ENCODE peak calls at places on chromosome 15, in nine cellular contexts. C, V, P, Q, G, W, J, B and K are unnamed samples.

GRCh38 chr15:24857777-24858176 is 97.0 kb upstream of the SNRPN start:
- DNase-seq in J (no peak), C (no peak), P (no peak), B (no peak), W (no peak), Q (peak; percentile 45), V (no peak), G (no peak), K (no peak)

GRCh38 chr15:40352221-40352901 is 1.5 kb downstream of the PHGR1 start:
- DNase-seq in G (no peak), V (no peak), P (no peak), Q (no peak), B (no peak), J (no peak), C (no peak), W (no peak), K (no peak)

GRCh38 chr15:38066612-38067011 is 132.2 kb downstream of the TMCO5A start:
- DNase-seq in B (no peak), Q (no peak), J (no peak), G (no peak), P (no peak), W (no peak), C (no peak), V (no peak), K (no peak)

GRCh38 chr15:31457631-31458526 is 131.2 kb downstream of the KLF13 start:
- DNase-seq in W (no peak), V (no peak), B (peak; percentile 94), P (peak; percentile 68), Q (peak; percentile 76), G (no peak), C (no peak), J (no peak), K (peak; percentile 72)

GRCh38 chr15:40891810-40892448 is 2.3 kb upstream of the VPS18 start:
- DNase-seq in Q (peak; percentile 59), P (no peak), J (no peak), B (peak; percentile 76), C (no peak), V (peak; percentile 71), W (peak; percentile 53), G (no peak), K (peak; percentile 59)

GRCh38 chr15:29887719-29888118 is 65.5 kb upstream of the TJP1 start:
- DNase-seq in G (no peak), V (no peak), J (no peak), W (no peak), Q (peak; percentile 90), P (no peak), B (no peak), C (no peak), K (no peak)

GRCh38 chr15:100710213-100710612 is 107.8 kb downstream of the ASB7 start:
- DNase-seq in B (no peak), C (no peak), G (no peak), V (no peak), W (no peak), P (peak; percentile 4), J (no peak), Q (no peak), K (no peak)

GRCh38 chr15:31295660-31296059 is 31.0 kb upstream of the KLF13 start:
- DNase-seq in G (no peak), Q (no peak), B (no peak), W (no peak), V (no peak), C (no peak), J (peak; percentile 15), P (peak; percentile 47), K (no peak)

GRCh38 chr15:75639191-75639708 is 774 bp downstream of the IMP3 start:
- DNase-seq in C (no peak), V (no peak), Q (no peak), G (no peak), P (no peak), J (no peak), W (no peak), B (peak; percentile 22), K (no peak)

GRCh38 chr15:58212909-58213526 is 74.8 kb downstream of the AQP9 start:
- DNase-seq in Q (peak; percentile 58), J (no peak), P (no peak), V (peak; percentile 27), C (peak; percentile 18), W (no peak), B (peak; percentile 5), G (peak; percentile 69), K (peak; percentile 52)

GRCh38 chr15:39591896-39592315 is 11.0 kb downstream of the THBS1 start:
- DNase-seq in P (no peak), V (no peak), G (no peak), Q (no peak), B (no peak), W (no peak), J (no peak), C (no peak), K (no peak)

GRCh38 chr15:79129235-79129634 is 38.7 kb upstream of the RASGRF1 start:
- DNase-seq in B (no peak), P (no peak), C (no peak), G (no peak), J (no peak), Q (no peak), V (no peak), W (no peak), K (no peak)

GRCh38 chr15:79132361-79132760 is 41.8 kb upstream of the RASGRF1 start:
- DNase-seq in Q (no peak), G (no peak), V (no peak), W (no peak), P (no peak), J (no peak), B (no peak), C (no peak), K (no peak)

GRCh38 chr15:79128556-79128955 is 38.0 kb upstream of the RASGRF1 start:
- DNase-seq in J (no peak), G (no peak), P (no peak), W (no peak), V (no peak), B (no peak), C (no peak), Q (no peak), K (no peak)

GRCh38 chr15:79132770-79133169 is 42.2 kb upstream of the RASGRF1 start:
- DNase-seq in P (no peak), Q (no peak), G (no peak), J (no peak), C (no peak), V (no peak), B (no peak), W (no peak), K (no peak)

GRCh38 chr15:79130535-79131130 is 40.1 kb upstream of the RASGRF1 start:
- DNase-seq in P (no peak), W (no peak), J (no peak), G (peak; percentile 30), Q (no peak), C (no peak), V (no peak), B (no peak), K (peak; percentile 14)
- TF ChIP-seq CTCF in P (no peak), W (no peak), J (no peak), G (no peak), Q (no peak), C (no peak), V (no peak), B (peak; percentile 52), K (no peak)

GRCh38 chr15:76932090-76932966 is 779 bp downstream of the RCN2 start:
- DNase-seq in C (no peak), G (peak; percentile 23), Q (peak; percentile 12), P (no peak), W (no peak), V (no peak), J (no peak), B (peak; percentile 30), K (no peak)

GRCh38 chr15:76928231-76928630 is 3.3 kb upstream of the RCN2 start:
- DNase-seq in W (no peak), Q (no peak), G (no peak), C (no peak), P (no peak), V (no peak), B (no peak), J (no peak), K (no peak)

GRCh38 chr15:76931397-76932089 is at the start of gene RCN2:
- DNase-seq in G (peak; percentile 93), B (peak; percentile 95), J (peak; percentile 93), C (peak; percentile 93), Q (peak; percentile 91), W (peak; percentile 81), V (peak; percentile 96), P (peak; percentile 93), K (peak; percentile 95)

GRCh38 chr15:76929011-76929760 is 2.4 kb upstream of the RCN2 start:
- DNase-seq in J (no peak), B (no peak), W (no peak), G (no peak), Q (no peak), C (no peak), V (no peak), P (no peak), K (no peak)

GRCh38 chr15:76930831-76931396 is 635 bp upstream of the RCN2 start:
- DNase-seq in B (peak; percentile 20), J (no peak), W (no peak), V (no peak), C (no peak), P (no peak), G (no peak), Q (peak; percentile 2), K (no peak)
- H3K27ac ChIP-seq in B (peak overlapping the region; percentile 24), J (peak overlapping the region; percentile 88), W (peak overlapping the region; percentile 7), V (peak overlapping the region; percentile 84), C (no peak overlapping the region), P (peak overlapping the region; percentile 72), G (peak overlapping the region; percentile 67), Q (peak overlapping the region; percentile 24), K (peak overlapping the region; percentile 71)

GRCh38 chr15:45442497-45443135 is 64.3 kb upstream of the GATM start:
- DNase-seq in C (no peak), W (no peak), B (no peak), J (no peak), V (no peak), Q (no peak), G (no peak), P (peak; percentile 57), K (no peak)
- TF ChIP-seq CTCF in C (no peak), W (no peak), B (no peak), J (no peak), V (no peak), Q (no peak), G (no peak), P (no peak), K (no peak)

DNA sequence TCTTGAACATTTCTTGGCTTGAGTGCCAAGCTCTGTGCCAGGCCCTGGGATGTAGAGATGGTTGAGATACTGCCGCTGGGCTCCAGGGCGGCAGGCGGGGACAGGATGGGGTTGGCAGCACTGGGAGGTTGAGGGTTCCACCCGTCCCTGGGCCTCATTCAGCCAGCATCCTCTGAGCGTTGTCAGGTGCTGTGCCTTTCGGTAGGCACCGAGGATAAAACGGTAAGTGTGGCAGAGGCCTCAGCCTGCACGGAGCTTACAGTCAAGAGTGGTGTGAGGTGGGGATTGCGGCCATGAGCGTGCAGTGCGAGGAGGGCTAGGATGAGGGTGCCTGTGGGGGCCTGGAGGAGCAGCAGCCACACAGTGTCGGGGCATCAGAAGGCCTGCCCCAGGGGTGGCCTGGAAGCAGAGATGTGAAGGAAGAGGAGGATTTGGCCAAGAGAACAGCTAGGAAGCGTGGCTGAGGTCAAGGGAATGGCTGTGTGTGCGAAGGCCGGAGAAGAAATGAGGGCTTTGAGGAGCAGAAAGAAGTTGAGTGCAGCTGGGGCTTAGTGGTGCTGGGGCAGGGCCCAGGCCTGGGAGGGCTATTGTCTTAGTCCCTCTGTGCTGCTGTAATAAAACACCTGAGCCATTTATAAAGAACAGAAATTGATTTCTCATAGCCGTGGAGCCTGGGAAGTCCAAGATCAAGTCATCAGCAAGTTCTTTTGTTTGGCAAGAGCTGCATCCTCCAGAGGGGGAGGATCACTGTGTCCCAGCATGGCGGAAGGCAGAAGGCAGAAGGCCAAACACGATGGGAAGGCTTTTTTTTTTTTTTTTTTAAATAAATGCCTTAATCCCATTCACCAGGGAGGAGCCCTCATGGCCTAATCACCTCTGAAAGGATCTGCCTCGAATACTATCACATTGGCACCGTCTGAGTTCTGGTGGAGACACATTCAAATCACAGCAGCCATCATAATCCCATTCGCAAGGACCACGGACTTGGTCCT is 22.7 kb downstream of the CORO2B start:
- DNase-seq in B (no peak), P (no peak), G (no peak), W (no peak), Q (no peak), V (no peak), C (peak; percentile 54), J (no peak), K (no peak)
- H3K27ac ChIP-seq in B (no peak overlapping the region), P (peak overlapping the region; percentile 62), G (no peak overlapping the region), W (no peak overlapping the region), Q (no peak overlapping the region), V (no peak overlapping the region), C (peak overlapping the region; percentile 45), J (peak overlapping the region; percentile 88), K (no peak overlapping the region)